ENCODE peak calls at places on chromosomes 6 and 20, in seven cellular contexts. F is HCT116, U is GM23338, Q is K562, P is SK-N-SH, M is HepG2, L is GM12878. T is an unnamed sample.
A peak's percentile ranks its signal among the peaks of the same experiment; 100 is the strongest.

GRCh38 chr6:44468835-44469234 is 81.3 kb downstream of the CDC5L start:
- DNase-seq in F (no peak), U (no peak), Q (no peak), P (no peak), M (no peak), L (no peak), T (no peak)

GRCh38 chr6:17863971-17864754 is 123.3 kb downstream of the KIF13A start:
- DNase-seq in F (peak; percentile 57), U (no peak), Q (no peak), P (no peak), M (peak; percentile 15), L (no peak), T (peak; percentile 52)

GRCh38 chr6:94372229-94372628 is 952.9 kb upstream of the EPHA7 start:
- DNase-seq in F (no peak), U (no peak), Q (no peak), P (no peak), M (no peak), L (no peak), T (no peak)

GRCh38 chr6:150756170-150756569 is 109.3 kb upstream of the MTHFD1L start:
- DNase-seq in F (no peak), U (no peak), Q (no peak), P (no peak), M (no peak), L (no peak), T (no peak)

GRCh38 chr20:13200767-13201500 is 20.1 kb upstream of the ISM1 start:
- DNase-seq in F (no peak), U (peak; percentile 25), Q (no peak), P (no peak), M (no peak), L (no peak), T (no peak)

GRCh38 chr6:225121-225721 is 67.1 kb upstream of the DUSP22 start:
- DNase-seq in F (no peak), U (no peak), Q (no peak), P (no peak), M (no peak), L (peak; percentile 72), T (no peak)

GRCh38 chr6:39166189-39166917 is 51.4 kb upstream of the SAYSD1 start:
- DNase-seq in F (peak; percentile 52), U (peak; percentile 96), Q (peak; percentile 93), P (peak; percentile 89), M (peak; percentile 62), L (peak; percentile 20), T (peak; percentile 28)

GRCh38 chr6:81998432-81998831 is 246.0 kb upstream of the TENT5A start:
- DNase-seq in F (no peak), U (no peak), Q (no peak), P (no peak), M (no peak), L (no peak), T (no peak)

GRCh38 chr20:43590036-43590391 is 723 bp upstream of the IFT52 start:
- DNase-seq in F (no peak), U (peak; percentile 47), Q (no peak), P (peak; percentile 51), M (peak; percentile 30), L (no peak), T (no peak)

DNA sequence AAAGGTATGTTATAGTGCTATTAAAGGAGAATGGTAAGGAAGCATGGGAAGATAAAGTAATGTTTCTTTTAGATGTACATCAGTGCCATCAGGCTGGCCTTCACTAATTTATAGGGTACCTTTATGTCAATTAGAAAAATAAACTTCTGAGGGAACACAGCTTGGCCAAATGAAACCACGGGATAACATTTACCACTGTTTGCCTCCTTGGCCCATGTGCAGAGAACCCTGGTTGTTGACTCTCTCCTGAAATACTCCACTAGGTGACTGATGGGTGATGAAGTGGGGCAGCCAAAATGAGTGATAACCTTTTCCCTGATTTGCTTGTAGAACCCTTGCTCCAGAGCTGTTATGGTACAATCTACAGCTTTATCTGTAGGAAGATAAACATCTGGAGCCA is 9.5 kb downstream of the TRIM38 start:
- DNase-seq in F (no peak), U (no peak), Q (no peak), P (no peak), M (no peak), L (no peak), T (no peak)
- H3K36me3 ChIP-seq in F (peaks cover 41% of the 10 kb centered on the region), U (no peaks in the 10 kb centered on the region), Q (peaks cover 77% of the 10 kb centered on the region), P (peaks cover 3% of the 10 kb centered on the region), M (peaks cover 55% of the 10 kb centered on the region), L (peaks cover 1% of the 10 kb centered on the region), T (no peaks in the 10 kb centered on the region)

GRCh38 chr6:166769648-166770047 is 142.6 kb upstream of the RPS6KA2 start:
- DNase-seq in F (no peak), U (no peak), Q (no peak), P (no peak), M (no peak), L (no peak), T (no peak)

GRCh38 chr6:166770216-166771116 is 143.4 kb upstream of the RPS6KA2 start:
- DNase-seq in F (no peak), U (peak; percentile 57), Q (no peak), P (peak; percentile 52), M (no peak), L (no peak), T (no peak)

GRCh38 chr6:166767191-166767590 is 140.1 kb upstream of the RPS6KA2 start:
- DNase-seq in F (no peak), U (no peak), Q (no peak), P (no peak), M (no peak), L (no peak), T (no peak)

GRCh38 chr6:166766769-166767168 is 139.7 kb upstream of the RPS6KA2 start:
- DNase-seq in F (no peak), U (no peak), Q (no peak), P (no peak), M (no peak), L (no peak), T (no peak)

DNA sequence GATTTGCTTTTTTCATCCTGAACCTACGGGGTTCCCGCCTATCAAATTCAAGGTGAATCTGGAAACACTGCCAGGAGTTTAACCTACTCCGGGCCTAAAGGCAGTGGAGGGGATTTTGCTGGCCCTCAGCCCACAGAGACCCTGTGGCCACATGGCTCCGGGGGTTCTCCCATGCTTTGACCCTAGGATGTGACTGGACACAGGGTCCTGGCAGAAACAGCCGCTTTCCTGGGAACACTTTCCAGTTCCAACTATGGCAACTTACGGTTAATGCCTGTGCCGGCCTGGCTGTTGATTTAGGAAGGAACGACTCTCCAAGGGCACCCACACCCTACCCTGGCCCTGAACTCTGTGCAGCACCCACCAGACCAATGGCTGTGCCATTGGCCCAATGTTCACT is 141.7 kb upstream of the RPS6KA2 start:
- DNase-seq in F (no peak), U (no peak), Q (no peak), P (no peak), M (no peak), L (no peak), T (no peak)
- TF ChIP-seq REST in F (no peak), U (no peak), Q (no peak), P (no peak), M (no peak), L (no peak), T (no peak)

DNA sequence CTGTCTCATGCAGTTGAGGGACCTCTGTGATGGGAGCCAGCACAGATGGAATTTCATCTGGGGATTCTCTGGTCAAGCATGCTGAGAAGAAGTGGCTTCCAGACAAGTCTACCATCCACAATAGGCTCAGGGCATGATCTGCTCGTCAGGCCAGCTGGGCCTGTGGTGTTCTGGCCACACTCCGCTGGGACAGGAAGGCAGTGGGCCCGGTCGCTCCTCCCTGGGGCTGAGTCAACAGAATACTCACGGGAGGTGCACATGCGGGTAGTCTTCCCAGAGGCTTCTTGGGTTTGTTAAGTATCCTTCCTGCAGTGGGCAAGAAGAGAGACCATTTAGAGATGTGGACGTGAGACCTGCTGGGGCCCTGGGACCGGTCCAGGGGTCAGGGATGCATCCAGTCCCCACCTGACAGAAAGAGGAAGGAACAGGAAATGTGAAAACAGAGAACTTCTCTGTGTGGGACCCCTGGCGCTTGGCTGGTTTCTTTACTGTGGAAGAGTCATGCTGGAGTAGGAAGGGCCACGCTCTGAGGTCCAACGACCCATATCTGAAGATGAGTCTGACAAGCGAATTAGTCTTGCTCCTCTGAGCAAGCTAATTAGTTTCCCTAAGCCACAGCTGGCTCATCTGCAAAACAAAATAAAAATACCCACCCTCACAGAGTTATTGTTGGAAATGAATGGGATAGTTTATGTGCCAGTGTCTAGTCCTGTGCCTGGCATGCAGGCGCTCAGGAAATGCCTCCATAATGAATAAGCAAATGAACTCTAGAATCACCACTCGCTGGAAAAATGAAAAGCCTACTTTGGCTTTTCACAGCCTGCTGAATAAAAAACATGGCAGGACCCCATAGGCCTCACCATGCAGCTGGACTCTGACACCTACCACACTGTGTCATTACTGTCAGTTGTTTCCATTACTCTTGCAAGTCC is 67.3 kb downstream of the TRAM2 start:
- DNase-seq in F (no peak), U (no peak), Q (no peak), P (no peak), M (no peak), L (no peak), T (no peak)
- H3K36me3 ChIP-seq in F (no peaks in the 10 kb centered on the region), U (peaks cover 3% of the 10 kb centered on the region), Q (peaks cover 68% of the 10 kb centered on the region), P (peaks cover 63% of the 10 kb centered on the region), M (peaks cover 98% of the 10 kb centered on the region), L (peaks cover 9% of the 10 kb centered on the region), T (peaks cover 9% of the 10 kb centered on the region)

GRCh38 chr6:117907600-117908245 is 659 bp downstream of the SLC35F1 start:
- DNase-seq in F (no peak), U (peak; percentile 71), Q (no peak), P (peak; percentile 69), M (no peak), L (no peak), T (no peak)

GRCh38 chr6:117906454-117906904 is 585 bp upstream of the SLC35F1 start:
- DNase-seq in F (no peak), U (no peak), Q (no peak), P (no peak), M (no peak), L (peak; percentile 8), T (no peak)

GRCh38 chr6:117909638-117910037 is 2.6 kb downstream of the SLC35F1 start:
- DNase-seq in F (no peak), U (no peak), Q (no peak), P (no peak), M (no peak), L (no peak), T (no peak)

GRCh38 chr6:117906905-117907599 is at the start of gene SLC35F1:
- DNase-seq in F (no peak), U (peak; percentile 88), Q (peak; percentile 25), P (peak; percentile 80), M (peak; percentile 5), L (no peak), T (no peak)

DNA sequence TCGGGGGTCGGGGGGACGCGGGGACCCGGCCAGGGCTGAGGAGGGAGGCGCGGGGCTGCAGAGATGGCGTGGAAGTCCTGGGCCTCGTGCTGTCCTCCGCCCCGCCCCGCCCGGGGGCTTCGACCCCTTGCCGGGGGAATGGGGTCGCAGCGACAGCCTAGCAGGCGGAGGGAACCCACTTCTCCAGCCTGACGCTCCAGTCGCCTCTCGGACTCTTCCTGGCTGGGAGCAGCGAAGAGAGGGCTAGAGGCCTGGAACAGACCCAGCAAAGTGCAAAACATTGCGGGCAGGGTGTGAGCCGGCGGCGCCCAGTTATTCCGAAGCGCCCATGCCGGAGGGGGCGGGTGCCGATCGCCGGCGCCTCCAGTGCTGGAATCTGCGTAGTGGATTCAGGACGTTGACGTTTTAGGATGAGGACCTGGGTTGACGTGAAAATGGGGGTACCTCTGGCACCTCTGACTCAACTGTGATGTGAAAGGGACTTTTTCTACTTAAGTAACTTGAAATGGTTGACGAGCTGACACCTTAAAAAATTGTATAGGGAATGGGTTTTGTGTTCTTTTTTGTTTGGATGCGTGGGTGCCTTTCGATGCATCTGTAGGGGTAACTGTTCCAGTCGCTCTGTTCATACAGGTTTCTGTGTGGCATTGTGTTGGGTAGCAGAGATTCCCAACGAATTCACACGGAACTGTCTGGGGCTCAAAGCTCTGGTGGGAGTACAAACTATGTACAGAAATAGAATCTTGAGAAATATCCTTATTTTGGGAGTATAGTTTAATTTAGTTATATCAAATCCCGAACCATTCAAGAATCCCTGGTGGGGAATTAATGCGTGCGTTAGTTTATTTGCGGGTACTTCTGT is 1.4 kb downstream of the SLC35F1 start:
- DNase-seq in F (no peak), U (peak; percentile 60), Q (no peak), P (no peak), M (no peak), L (no peak), T (no peak)
- TF ChIP-seq REST in F (no peak), U (no peak), Q (no peak), P (no peak), M (no peak), L (no peak), T (no peak)